ENCODE peak calls at places on chromosomes 6 and 20, in five cellular contexts. One of them, this sample, is unnamed. For H3K36me3, the result is how much of the 10 kb centered on the place peaks cover.

GRCh38 chr20:787827-788226 is 19.5 kb upstream of the SLC52A3 start:
- DNase-seq in WERI-Rb-1: no peak
- DNase-seq in upper lobe of right lung: no peak
- DNase-seq in astrocyte: no peak
- DNase-seq in RWPE2: no peak
- DNase-seq in this sample: no peak

GRCh38 chr20:63736893-63737689 is 627 bp downstream of the LIME1 start:
- DNase-seq in WERI-Rb-1: no peak
- DNase-seq in upper lobe of right lung: peak
- DNase-seq in astrocyte: no peak
- DNase-seq in RWPE2: peak
- DNase-seq in this sample: peak

GRCh38 chr20:44020406-44021148 is 105.9 kb downstream of the TOX2 start:
- DNase-seq in WERI-Rb-1: no peak
- DNase-seq in upper lobe of right lung: no peak
- DNase-seq in astrocyte: no peak
- DNase-seq in RWPE2: peak
- DNase-seq in this sample: peak

GRCh38 chr6:105545947-105546710 is 143.2 kb upstream of the PREP start:
- DNase-seq in WERI-Rb-1: no peak
- DNase-seq in upper lobe of right lung: no peak
- DNase-seq in astrocyte: peak
- DNase-seq in RWPE2: no peak
- DNase-seq in this sample: no peak

GRCh38 chr20:61797200-61797599 is 268.5 kb downstream of the TAF4 start:
- DNase-seq in WERI-Rb-1: no peak
- DNase-seq in upper lobe of right lung: no peak
- DNase-seq in astrocyte: no peak
- DNase-seq in RWPE2: no peak
- DNase-seq in this sample: no peak

GRCh38 chr20:38838326-38838725 is 32.8 kb downstream of the PPP1R16B start:
- DNase-seq in WERI-Rb-1: no peak
- DNase-seq in upper lobe of right lung: no peak
- DNase-seq in astrocyte: no peak
- DNase-seq in RWPE2: no peak
- DNase-seq in this sample: no peak

GRCh38 chr20:60851826-60852704 is 400.0 kb upstream of the CDH4 start:
- DNase-seq in WERI-Rb-1: peak
- DNase-seq in upper lobe of right lung: no peak
- DNase-seq in astrocyte: no peak
- DNase-seq in RWPE2: no peak
- DNase-seq in this sample: no peak

GRCh38 chr6:92810913-92811312 is 608.4 kb downstream of the EPHA7 start:
- DNase-seq in WERI-Rb-1: peak
- DNase-seq in upper lobe of right lung: no peak
- DNase-seq in astrocyte: no peak
- DNase-seq in RWPE2: no peak
- DNase-seq in this sample: peak

GRCh38 chr6:143015300-143015706 is 45.4 kb upstream of the AIG1 start:
- DNase-seq in WERI-Rb-1: no peak
- DNase-seq in upper lobe of right lung: no peak
- DNase-seq in astrocyte: no peak
- DNase-seq in RWPE2: no peak
- DNase-seq in this sample: no peak

GRCh38 chr6:159461998-159462397 is 231.0 kb downstream of the SOD2 start:
- DNase-seq in WERI-Rb-1: no peak
- DNase-seq in upper lobe of right lung: no peak
- DNase-seq in astrocyte: no peak
- DNase-seq in RWPE2: no peak
- DNase-seq in this sample: no peak

GRCh38 chr20:62479218-62479617 is 3.4 kb upstream of the GATA5 start:
- DNase-seq in WERI-Rb-1: no peak
- DNase-seq in upper lobe of right lung: no peak
- DNase-seq in astrocyte: no peak
- DNase-seq in RWPE2: peak
- DNase-seq in this sample: no peak

GRCh38 chr6:81003156-81003555 is 749.3 kb downstream of the TENT5A start:
- DNase-seq in WERI-Rb-1: no peak
- DNase-seq in upper lobe of right lung: no peak
- DNase-seq in astrocyte: peak
- DNase-seq in RWPE2: no peak
- DNase-seq in this sample: no peak

GRCh38 chr6:53530346-53530745 is 14.6 kb downstream of the GCLC start:
- DNase-seq in WERI-Rb-1: no peak
- DNase-seq in upper lobe of right lung: no peak
- DNase-seq in astrocyte: peak
- DNase-seq in RWPE2: no peak
- DNase-seq in this sample: no peak

GRCh38 chr6:81547149-81547548 is 205.3 kb downstream of the TENT5A start:
- DNase-seq in WERI-Rb-1: no peak
- DNase-seq in upper lobe of right lung: no peak
- DNase-seq in astrocyte: no peak
- DNase-seq in RWPE2: no peak
- DNase-seq in this sample: no peak

GRCh38 chr6:45681860-45682488 is 304.2 kb upstream of the SUPT3H start:
- DNase-seq in WERI-Rb-1: no peak
- DNase-seq in upper lobe of right lung: no peak
- DNase-seq in astrocyte: no peak
- DNase-seq in RWPE2: no peak
- DNase-seq in this sample: no peak

GRCh38 chr6:33812669-33813068 is 8.9 kb upstream of the MLN start:
- DNase-seq in WERI-Rb-1: no peak
- DNase-seq in upper lobe of right lung: peak
- DNase-seq in astrocyte: peak
- DNase-seq in RWPE2: no peak
- DNase-seq in this sample: peak
- TF ChIP-seq CTCF in WERI-Rb-1: no peak
- TF ChIP-seq CTCF in upper lobe of right lung: no peak
- TF ChIP-seq CTCF in astrocyte: peak
- TF ChIP-seq CTCF in RWPE2: no peak
- TF ChIP-seq CTCF in this sample: peak

DNA sequence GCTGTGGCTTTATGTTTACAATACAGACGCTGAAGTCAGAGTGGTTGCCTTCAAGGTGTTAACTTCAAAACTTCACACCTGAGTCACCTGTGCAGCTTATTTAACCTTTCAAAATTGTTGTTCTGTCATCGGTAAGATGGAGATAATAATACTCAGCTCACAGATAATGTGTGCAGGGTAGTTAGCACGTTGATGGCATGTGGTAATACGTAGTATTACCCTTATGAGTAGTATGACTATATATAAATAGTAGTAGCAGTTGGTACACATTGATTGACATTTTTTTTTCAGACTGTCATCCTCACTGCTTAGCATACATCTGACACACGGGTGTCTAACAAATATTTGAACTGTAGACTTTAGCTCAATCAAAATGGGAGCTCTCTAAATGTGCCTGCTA is 11.0 kb upstream of the MROH8 start:
- DNase-seq in WERI-Rb-1: no peak
- DNase-seq in upper lobe of right lung: no peak
- DNase-seq in astrocyte: no peak
- DNase-seq in RWPE2: no peak
- DNase-seq in this sample: no peak
- H3K36me3 ChIP-seq in WERI-Rb-1: half or more
- H3K36me3 ChIP-seq in upper lobe of right lung: under half
- H3K36me3 ChIP-seq in astrocyte: under half
- H3K36me3 ChIP-seq in RWPE2: half or more
- H3K36me3 ChIP-seq in this sample: half or more

GRCh38 chr6:39791311-39791710 is 865 bp upstream of the DAAM2 start:
- DNase-seq in WERI-Rb-1: peak
- DNase-seq in upper lobe of right lung: no peak
- DNase-seq in astrocyte: peak
- DNase-seq in RWPE2: no peak
- DNase-seq in this sample: no peak

GRCh38 chr6:39791850-39792500 is at the start of gene DAAM2:
- DNase-seq in WERI-Rb-1: peak
- DNase-seq in upper lobe of right lung: peak
- DNase-seq in astrocyte: peak
- DNase-seq in RWPE2: no peak
- DNase-seq in this sample: no peak

GRCh38 chr6:39792501-39793450 is 600 bp downstream of the DAAM2 start:
- DNase-seq in WERI-Rb-1: no peak
- DNase-seq in upper lobe of right lung: no peak
- DNase-seq in astrocyte: no peak
- DNase-seq in RWPE2: no peak
- DNase-seq in this sample: no peak

GRCh38 chr6:39794231-39794630 is 2.1 kb downstream of the DAAM2 start:
- DNase-seq in WERI-Rb-1: no peak
- DNase-seq in upper lobe of right lung: no peak
- DNase-seq in astrocyte: no peak
- DNase-seq in RWPE2: no peak
- DNase-seq in this sample: no peak

DNA sequence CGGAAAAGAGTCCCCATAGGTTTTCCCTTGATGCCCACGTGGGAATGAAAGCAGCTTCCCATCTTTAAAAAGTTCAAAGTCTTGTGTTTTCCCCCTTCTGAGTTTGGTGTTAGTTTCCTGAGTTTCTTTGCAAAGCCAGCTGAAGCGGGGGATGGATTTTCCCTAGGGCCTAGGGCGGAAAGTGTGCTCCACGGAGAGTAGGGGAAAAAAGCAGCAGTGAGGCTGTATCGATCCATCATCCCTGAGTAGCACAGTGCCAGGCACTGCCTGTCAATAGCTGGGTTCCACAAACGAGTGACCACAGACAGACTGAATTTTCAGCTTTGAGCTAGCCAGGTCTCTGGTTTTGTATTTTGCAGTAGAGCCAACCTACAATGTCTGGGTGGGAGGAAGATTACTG is 1.4 kb downstream of the DAAM2 start:
- DNase-seq in WERI-Rb-1: no peak
- DNase-seq in upper lobe of right lung: no peak
- DNase-seq in astrocyte: no peak
- DNase-seq in RWPE2: no peak
- DNase-seq in this sample: no peak
- H3K4me3 ChIP-seq in WERI-Rb-1: no peak
- H3K4me3 ChIP-seq in upper lobe of right lung: peak
- H3K4me3 ChIP-seq in astrocyte: no peak
- H3K4me3 ChIP-seq in RWPE2: no peak
- H3K4me3 ChIP-seq in this sample: no peak

GRCh38 chr6:3977875-3978711 is 100.8 kb downstream of the FAM217A start:
- DNase-seq in WERI-Rb-1: peak
- DNase-seq in upper lobe of right lung: no peak
- DNase-seq in astrocyte: peak
- DNase-seq in RWPE2: no peak
- DNase-seq in this sample: no peak
- TF ChIP-seq CTCF in WERI-Rb-1: peak
- TF ChIP-seq CTCF in upper lobe of right lung: peak
- TF ChIP-seq CTCF in astrocyte: peak
- TF ChIP-seq CTCF in RWPE2: peak
- TF ChIP-seq CTCF in this sample: peak

GRCh38 chr6:112183271-112183671 is 71.1 kb downstream of the LAMA4 start:
- DNase-seq in WERI-Rb-1: no peak
- DNase-seq in upper lobe of right lung: no peak
- DNase-seq in astrocyte: peak
- DNase-seq in RWPE2: no peak
- DNase-seq in this sample: no peak
- H3K36me3 ChIP-seq in WERI-Rb-1: under half
- H3K36me3 ChIP-seq in upper lobe of right lung: under half
- H3K36me3 ChIP-seq in astrocyte: under half
- H3K36me3 ChIP-seq in RWPE2: under half
- H3K36me3 ChIP-seq in this sample: under half

DNA sequence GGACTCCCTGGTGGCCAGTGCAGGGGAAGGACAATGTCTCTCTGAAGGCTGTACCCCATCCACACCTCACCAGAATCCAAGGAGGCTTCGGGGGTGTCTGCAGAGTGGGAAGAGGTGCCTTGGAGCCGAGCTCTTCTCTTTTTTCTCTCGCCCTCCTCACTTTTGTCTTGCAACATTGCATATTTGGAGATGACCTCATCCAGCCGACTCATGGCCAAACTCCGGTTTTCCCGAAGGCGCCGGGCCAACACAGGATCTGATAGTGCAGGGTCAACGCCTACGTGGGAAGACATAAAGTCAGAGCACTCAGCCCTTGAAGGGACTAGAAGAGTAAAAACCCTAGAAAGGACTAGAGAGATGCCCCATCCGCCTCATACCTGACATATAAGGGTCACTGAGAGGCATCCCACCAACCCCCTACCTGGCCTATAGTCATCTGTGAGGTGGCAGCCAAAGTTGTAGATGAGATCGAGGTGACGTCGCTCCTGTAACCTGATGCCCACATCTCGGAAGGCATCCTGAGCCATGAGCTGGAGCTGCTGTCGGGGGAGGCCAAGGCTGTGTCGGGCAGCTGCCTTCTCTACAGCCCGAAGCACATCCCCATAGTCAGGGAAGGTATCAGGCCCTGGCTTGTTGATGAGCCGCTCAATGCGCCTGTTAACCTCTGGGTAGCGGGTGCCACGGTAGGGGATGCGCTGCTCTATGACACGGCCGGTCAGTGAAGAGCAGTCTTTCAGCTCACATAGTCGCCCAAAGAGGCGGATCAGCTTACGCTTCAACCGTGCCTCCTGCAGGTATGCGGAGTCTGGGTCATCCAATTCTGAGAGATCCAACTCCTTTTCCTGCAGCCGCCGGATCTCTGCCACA is 3.0 kb upstream of the ZBTB22 start:
- DNase-seq in WERI-Rb-1: no peak
- DNase-seq in upper lobe of right lung: no peak
- DNase-seq in astrocyte: peak
- DNase-seq in RWPE2: peak
- DNase-seq in this sample: no peak
- H3K4me3 ChIP-seq in WERI-Rb-1: no peak
- H3K4me3 ChIP-seq in upper lobe of right lung: no peak
- H3K4me3 ChIP-seq in astrocyte: peak
- H3K4me3 ChIP-seq in RWPE2: no peak
- H3K4me3 ChIP-seq in this sample: no peak

GRCh38 chr6:36915599-36915998 is 29.8 kb downstream of the C6orf89 start:
- DNase-seq in WERI-Rb-1: no peak
- DNase-seq in upper lobe of right lung: no peak
- DNase-seq in astrocyte: no peak
- DNase-seq in RWPE2: no peak
- DNase-seq in this sample: no peak

GRCh38 chr6:36913082-36913481 is 27.3 kb downstream of the C6orf89 start:
- DNase-seq in WERI-Rb-1: no peak
- DNase-seq in upper lobe of right lung: no peak
- DNase-seq in astrocyte: no peak
- DNase-seq in RWPE2: no peak
- DNase-seq in this sample: no peak

GRCh38 chr6:36916159-36916558 is 30.4 kb downstream of the C6orf89 start:
- DNase-seq in WERI-Rb-1: no peak
- DNase-seq in upper lobe of right lung: no peak
- DNase-seq in astrocyte: no peak
- DNase-seq in RWPE2: no peak
- DNase-seq in this sample: no peak

GRCh38 chr6:36912583-36912982 is 26.8 kb downstream of the C6orf89 start:
- DNase-seq in WERI-Rb-1: peak
- DNase-seq in upper lobe of right lung: no peak
- DNase-seq in astrocyte: peak
- DNase-seq in RWPE2: peak
- DNase-seq in this sample: no peak

GRCh38 chr6:36914227-36914794 is 28.6 kb downstream of the C6orf89 start:
- DNase-seq in WERI-Rb-1: no peak
- DNase-seq in upper lobe of right lung: no peak
- DNase-seq in astrocyte: no peak
- DNase-seq in RWPE2: peak
- DNase-seq in this sample: no peak
- TF ChIP-seq CTCF in WERI-Rb-1: peak
- TF ChIP-seq CTCF in upper lobe of right lung: no peak
- TF ChIP-seq CTCF in astrocyte: no peak
- TF ChIP-seq CTCF in RWPE2: peak
- TF ChIP-seq CTCF in this sample: peak

This sample was measured in BE2C.